ENCODE peak calls at places on chromosomes 6 and 20, in nine cellular contexts. U is transverse colon; A is CD4-positive, alpha-beta memory T cell; G is stomach; W is GM23338; D is mesenchymal stem cell; E is CD8-positive, alpha-beta T cell; S is ovary; N is heart left ventricle. J is an unnamed sample.

GRCh38 chr6:107660839-107661238 is 163.3 kb downstream of the SCML4 start:
- DNase-seq in S (no peak), E (no peak), N (no peak), U (no peak), D (no peak), A (no peak), W (no peak), G (no peak), J (peak; percentile 79)

GRCh38 chr6:73074175-73074574 is 151.1 kb downstream of the KHDC1L start:
- DNase-seq in G (no peak), S (no peak), W (no peak), D (no peak), E (no peak), A (no peak), N (no peak), U (no peak), J (no peak)

GRCh38 chr6:8336406-8336805 is 98.9 kb downstream of the SLC35B3 start:
- DNase-seq in E (no peak), W (no peak), G (no peak), U (no peak), S (no peak), A (no peak), D (no peak), N (no peak), J (no peak)

GRCh38 chr20:46543033-46543432 is 7.4 kb downstream of the OCSTAMP start:
- DNase-seq in W (no peak), U (no peak), N (no peak), S (no peak), E (no peak), G (no peak), A (no peak), D (no peak), J (no peak)

GRCh38 chr6:74087898-74088297 is 391.9 kb downstream of the CD109 start:
- DNase-seq in E (no peak), D (peak; percentile 65), S (no peak), U (no peak), N (no peak), G (no peak), A (no peak), W (peak; percentile 7), J (no peak)

GRCh38 chr6:135087803-135088202 is 33.2 kb upstream of the HBS1L start:
- DNase-seq in E (peak; percentile 28), N (no peak), U (no peak), W (no peak), A (peak; percentile 83), S (no peak), D (peak; percentile 29), G (no peak), J (no peak)

GRCh38 chr20:54123587-54124180 is 50.1 kb downstream of the CYP24A1 start:
- DNase-seq in A (no peak), E (no peak), N (no peak), D (peak; percentile 91), U (peak; percentile 79), G (peak; percentile 84), S (no peak), W (peak; percentile 83), J (peak; percentile 58)

GRCh38 chr6:4640139-4640538 is 136.1 kb upstream of the CDYL start:
- DNase-seq in N (no peak), W (no peak), E (no peak), U (no peak), G (no peak), A (no peak), D (peak; percentile 19), S (no peak), J (no peak)

GRCh38 chr6:148027201-148027600 is 315.4 kb upstream of the SASH1 start:
- DNase-seq in G (no peak), E (no peak), U (no peak), D (no peak), N (no peak), S (no peak), A (no peak), W (no peak), J (no peak)

GRCh38 chr6:132084811-132085509 is 133.8 kb upstream of the CCN2 start:
- DNase-seq in N (no peak), W (no peak), D (peak; percentile 93), G (no peak), A (no peak), E (no peak), U (no peak), S (no peak), J (no peak)

GRCh38 chr6:157534134-157534871 is 153.3 kb downstream of the ZDHHC14 start:
- DNase-seq in E (no peak), A (no peak), D (no peak), U (no peak), G (no peak), N (no peak), W (no peak), S (no peak), J (no peak)

GRCh38 chr6:157533397-157533814 is 152.4 kb downstream of the ZDHHC14 start:
- DNase-seq in W (peak; percentile 62), D (no peak), U (no peak), S (no peak), E (no peak), N (no peak), G (no peak), A (no peak), J (no peak)

GRCh38 chr6:157535354-157536217 is 154.6 kb downstream of the ZDHHC14 start:
- DNase-seq in U (no peak), S (no peak), A (no peak), G (no peak), N (no peak), D (peak; percentile 67), E (no peak), W (no peak), J (no peak)

GRCh38 chr6:157536218-157536534 is 155.2 kb downstream of the ZDHHC14 start:
- DNase-seq in A (no peak), S (no peak), U (no peak), W (no peak), E (no peak), D (no peak), N (no peak), G (no peak), J (no peak)

DNA sequence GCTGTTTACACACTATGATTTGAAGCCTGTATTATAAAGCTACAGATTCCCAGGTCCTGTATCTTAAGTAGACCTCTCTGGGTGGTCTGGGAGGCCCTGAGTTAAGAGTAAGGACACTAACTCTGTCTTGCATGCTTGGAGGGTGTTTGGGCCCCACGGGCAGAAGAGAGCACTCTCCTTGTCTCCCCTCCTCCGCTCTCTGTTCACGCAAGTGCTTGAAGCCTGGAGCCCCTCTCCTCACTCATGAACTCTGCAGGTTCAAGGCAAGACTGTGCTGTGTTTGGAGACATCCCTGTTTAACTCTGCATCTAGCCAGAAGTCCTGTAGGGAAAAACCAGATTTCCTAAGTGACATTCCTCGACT is 154.0 kb downstream of the ZDHHC14 start:
- DNase-seq in E (no peak), A (no peak), D (no peak), S (no peak), W (peak; percentile 16), U (no peak), N (no peak), G (no peak), J (no peak)
- H3K27ac ChIP-seq in E (no peak overlapping the region), A (no peak overlapping the region), D (no peak overlapping the region), S (no peak overlapping the region), W (no peak overlapping the region), U (peak overlapping the region; percentile 61), N (no peak overlapping the region), G (peak overlapping the region; percentile 77), J (peak overlapping the region; percentile 55)

GRCh38 chr20:572752-573151 is 29.2 kb upstream of the CSNK2A1 start:
- DNase-seq in A (no peak), S (no peak), E (no peak), D (no peak), U (no peak), W (no peak), G (no peak), N (no peak), J (no peak)
- H3K27ac ChIP-seq in A (no peak overlapping the region), S (no peak overlapping the region), E (no peak overlapping the region), D (no peak overlapping the region), U (no peak overlapping the region), W (no peak overlapping the region), G (no peak overlapping the region), N (peak overlapping the region; percentile 81), J (no peak overlapping the region)

GRCh38 chr6:153125032-153125431 is 6.0 kb downstream of the RGS17 start:
- DNase-seq in G (no peak), N (no peak), E (no peak), S (no peak), W (no peak), U (no peak), A (no peak), D (no peak), J (no peak)

GRCh38 chr6:153130515-153131036 is 506 bp downstream of the RGS17 start:
- DNase-seq in G (no peak), W (peak; percentile 32), S (no peak), N (no peak), E (no peak), A (no peak), D (no peak), U (no peak), J (no peak)

GRCh38 chr6:153131037-153131981 is at the start of gene RGS17:
- DNase-seq in N (peak; percentile 77), W (peak; percentile 83), D (peak; percentile 80), G (peak; percentile 35), E (peak; percentile 6), A (no peak), S (peak; percentile 59), U (peak; percentile 16), J (peak; percentile 28)

GRCh38 chr6:153126218-153126617 is 4.9 kb downstream of the RGS17 start:
- DNase-seq in G (no peak), D (no peak), N (no peak), A (no peak), E (no peak), U (no peak), S (no peak), W (no peak), J (no peak)

DNA sequence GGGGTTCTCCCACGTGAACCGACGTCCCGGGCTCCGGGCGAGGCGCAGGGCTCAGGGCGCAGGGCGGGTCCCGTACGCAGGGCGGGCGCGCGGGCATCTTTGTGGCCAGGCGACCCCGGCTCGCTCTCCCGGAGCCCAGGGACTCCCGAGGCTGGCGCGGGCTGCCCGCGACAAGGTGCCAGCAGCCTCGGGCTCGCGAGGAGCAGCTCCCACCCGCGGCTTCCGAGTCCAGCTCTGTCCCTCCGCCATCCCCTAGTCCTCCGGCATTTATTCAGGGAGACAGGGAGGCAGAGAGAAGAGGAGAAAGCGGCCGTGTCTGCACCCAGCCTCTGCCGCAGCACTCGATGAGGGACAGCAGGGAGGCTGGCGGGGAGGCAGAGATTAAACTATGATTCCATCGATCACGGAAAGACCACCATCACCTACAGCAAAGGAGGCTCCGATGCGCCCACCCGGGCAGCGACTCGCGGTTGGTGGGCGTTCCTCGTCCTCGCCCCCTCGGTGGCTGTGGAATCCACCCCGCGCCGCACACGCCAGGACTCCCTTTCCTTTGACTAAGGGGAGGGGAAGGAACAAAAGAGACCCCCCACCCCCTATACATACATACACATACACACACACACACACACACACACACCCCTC is 1.1 kb downstream of the RGS17 start:
- DNase-seq in G (no peak), S (no peak), A (no peak), E (no peak), U (no peak), D (peak; percentile 56), N (peak; percentile 60), W (peak; percentile 38), J (no peak)
- H3K27ac ChIP-seq in G (no peak overlapping the region), S (no peak overlapping the region), A (no peak overlapping the region), E (no peak overlapping the region), U (no peak overlapping the region), D (peak overlapping the region; percentile 48), N (no peak overlapping the region), W (no peak overlapping the region), J (no peak overlapping the region)

DNA sequence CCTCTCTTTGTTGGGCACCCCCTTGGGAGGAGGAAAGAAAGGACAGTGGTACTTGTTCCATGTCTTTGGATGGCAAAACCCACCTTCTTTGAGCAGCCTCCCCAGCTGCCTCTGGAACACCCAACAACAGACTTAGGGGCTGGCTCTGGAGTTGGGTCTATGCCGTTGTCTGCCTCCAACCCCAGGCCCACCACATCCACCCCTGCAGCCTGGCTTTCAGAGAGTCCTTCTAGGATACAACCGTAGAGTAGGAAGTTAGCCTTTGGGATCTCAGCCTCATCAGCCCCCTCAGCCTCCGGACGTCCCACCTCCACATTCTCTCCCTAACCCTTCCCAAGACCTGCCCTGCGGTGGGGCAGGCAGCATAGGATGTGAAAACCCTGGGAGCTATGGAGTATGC is 36.4 kb downstream of the FOXP4 start:
- DNase-seq in W (no peak), S (no peak), E (no peak), G (no peak), N (no peak), A (no peak), U (no peak), D (no peak), J (no peak)
- H3K27ac ChIP-seq in W (no peak overlapping the region), S (no peak overlapping the region), E (no peak overlapping the region), G (peak overlapping the region; percentile 67), N (no peak overlapping the region), A (no peak overlapping the region), U (no peak overlapping the region), D (no peak overlapping the region), J (no peak overlapping the region)

J was measured in adrenal gland.